ENCODE peak calls at places on chromosome 17, in four cellular contexts. I is stimulated activated CD8-positive, alpha-beta memory T cell treated with anti-CD3 and anti-CD28 coated beads, Interleukin-4, amount 100 ng/mL, for 24 hours; C is amniotic stem cell; S is KG1. U is an unnamed sample.

GRCh38 chr17:43858201-43858600 is 11.2 kb downstream of the CD300LG start:
- DNase-seq in I (no peak), C (no peak), S (no peak), U (no peak)

GRCh38 chr17:66459811-66460270 is 157.4 kb downstream of the PRKCA start:
- DNase-seq in I (no peak), C (peak; percentile 88), S (no peak), U (peak; percentile 86)

GRCh38 chr17:75242461-75243042 is 18.9 kb downstream of the GGA3 start:
- DNase-seq in I (no peak), C (no peak), S (no peak), U (no peak)

GRCh38 chr17:14619821-14620220 is 318.9 kb downstream of the HS3ST3B1 start:
- DNase-seq in I (no peak), C (no peak), S (no peak), U (no peak)

GRCh38 chr17:72502111-72502939 is 381.5 kb downstream of the SOX9 start:
- DNase-seq in I (no peak), C (no peak), S (no peak), U (no peak)

GRCh38 chr17:3827124-3827773 is 18.8 kb downstream of the NCBP3 start:
- DNase-seq in I (peak; percentile 53), C (no peak), S (no peak), U (no peak)

GRCh38 chr17:48604770-48605329 is at the start of gene HOXB6:
- DNase-seq in I (no peak), C (no peak), S (no peak), U (no peak)

GRCh38 chr17:29855686-29856085 is 74.3 kb downstream of the SSH2 start:
- DNase-seq in I (no peak), C (no peak), S (no peak), U (no peak)

GRCh38 chr17:35467824-35468223 is 19.3 kb upstream of the SLFN13 start:
- DNase-seq in I (no peak), C (no peak), S (no peak), U (no peak)

GRCh38 chr17:73759324-73760185 is 115.3 kb upstream of the SDK2 start:
- DNase-seq in I (no peak), C (no peak), S (no peak), U (no peak)

GRCh38 chr17:50533720-50534148 is 1.2 kb downstream of the EPN3 start:
- DNase-seq in I (no peak), C (no peak), S (no peak), U (no peak)

GRCh38 chr17:75412455-75413317 is 7.2 kb upstream of the GRB2 start:
- DNase-seq in I (peak; percentile 49), C (no peak), S (peak; percentile 81), U (no peak)